ENCODE peak calls at places on chromosomes 3 and 15, in four cellular contexts. One of them, this sample, is unnamed.

GRCh38 chr3:144129536-144130214 is 158.1 kb downstream of the DIPK2A start:
- DNase-seq in pancreas: no peak
- DNase-seq in A673: no peak
- DNase-seq in SJSA1: no peak
- DNase-seq in this sample: no peak

GRCh38 chr15:41286665-41287333 is 45.6 kb downstream of the OIP5 start:
- DNase-seq in pancreas: no peak
- DNase-seq in A673: no peak
- DNase-seq in SJSA1: no peak
- DNase-seq in this sample: no peak

GRCh38 chr3:17194116-17194515 is 309.4 kb downstream of the PLCL2 start:
- DNase-seq in pancreas: no peak
- DNase-seq in A673: no peak
- DNase-seq in SJSA1: no peak
- DNase-seq in this sample: no peak

GRCh38 chr3:51779137-51779536 is at the start of gene IQCF6:
- DNase-seq in pancreas: no peak
- DNase-seq in A673: no peak
- DNase-seq in SJSA1: no peak
- DNase-seq in this sample: no peak

GRCh38 chr15:66389098-66389858 is 2.6 kb downstream of the MAP2K1 start:
- DNase-seq in pancreas: no peak
- DNase-seq in A673: no peak
- DNase-seq in SJSA1: no peak
- DNase-seq in this sample: no peak

GRCh38 chr3:133840055-133840737 is 34.6 kb downstream of the SRPRB start:
- DNase-seq in pancreas: no peak
- DNase-seq in A673: no peak
- DNase-seq in SJSA1: no peak
- DNase-seq in this sample: no peak

GRCh38 chr15:41942886-41943285 is 29.5 kb downstream of the EHD4 start:
- DNase-seq in pancreas: no peak
- DNase-seq in A673: no peak
- DNase-seq in SJSA1: no peak
- DNase-seq in this sample: peak; percentile 33

GRCh38 chr3:53044371-53045106 is 1.3 kb downstream of the SFMBT1 start:
- DNase-seq in pancreas: peak; percentile 39
- DNase-seq in A673: peak; percentile 12
- DNase-seq in SJSA1: no peak
- DNase-seq in this sample: peak; percentile 76

GRCh38 chr15:78103406-78104118 is 11.2 kb downstream of the SH2D7 start:
- DNase-seq in pancreas: no peak
- DNase-seq in A673: no peak
- DNase-seq in SJSA1: no peak
- DNase-seq in this sample: no peak

GRCh38 chr3:60178931-60179653 is 1072.2 kb downstream of the FHIT start:
- DNase-seq in pancreas: no peak
- DNase-seq in A673: no peak
- DNase-seq in SJSA1: no peak
- DNase-seq in this sample: no peak

GRCh38 chr3:18159681-18160080 is 265.5 kb downstream of the SATB1 start:
- DNase-seq in pancreas: no peak
- DNase-seq in A673: no peak
- DNase-seq in SJSA1: no peak
- DNase-seq in this sample: no peak

GRCh38 chr3:183830187-183830586 is 4.8 kb upstream of the MAP6D1 start:
- DNase-seq in pancreas: no peak
- DNase-seq in A673: no peak
- DNase-seq in SJSA1: no peak
- DNase-seq in this sample: no peak

GRCh38 chr3:21390136-21390535 is 360.9 kb downstream of the ZNF385D start:
- DNase-seq in pancreas: no peak
- DNase-seq in A673: no peak
- DNase-seq in SJSA1: no peak
- DNase-seq in this sample: no peak

GRCh38 chr15:28975766-28976179 is 90.0 kb downstream of the APBA2 start:
- DNase-seq in pancreas: peak; percentile 39
- DNase-seq in A673: peak; percentile 55
- DNase-seq in SJSA1: no peak
- DNase-seq in this sample: peak; percentile 83

GRCh38 chr3:182618085-182618732 is 175.1 kb upstream of the ATP11B start:
- DNase-seq in pancreas: no peak
- DNase-seq in A673: peak; percentile 66
- DNase-seq in SJSA1: no peak
- DNase-seq in this sample: no peak

GRCh38 chr3:136698361-136698760 is 53.8 kb downstream of the STAG1 start:
- DNase-seq in pancreas: no peak
- DNase-seq in A673: no peak
- DNase-seq in SJSA1: no peak
- DNase-seq in this sample: no peak

GRCh38 chr15:48617619-48618018 is 27.9 kb downstream of the FBN1 start:
- DNase-seq in pancreas: no peak
- DNase-seq in A673: no peak
- DNase-seq in SJSA1: no peak
- DNase-seq in this sample: no peak

GRCh38 chr3:43014216-43014615 is 35.1 kb downstream of the GASK1A start:
- DNase-seq in pancreas: no peak
- DNase-seq in A673: no peak
- DNase-seq in SJSA1: no peak
- DNase-seq in this sample: no peak
- H3K4me3 ChIP-seq in pancreas: no peak overlapping the region
- H3K4me3 ChIP-seq in A673: no peak overlapping the region
- H3K4me3 ChIP-seq in SJSA1: no peak overlapping the region
- H3K4me3 ChIP-seq in this sample: no peak overlapping the region

GRCh38 chr3:99644741-99645140 is 6.3 kb downstream of the COL8A1 start:
- DNase-seq in pancreas: no peak
- DNase-seq in A673: no peak
- DNase-seq in SJSA1: no peak
- DNase-seq in this sample: no peak

GRCh38 chr3:99644017-99644416 is 5.6 kb downstream of the COL8A1 start:
- DNase-seq in pancreas: no peak
- DNase-seq in A673: no peak
- DNase-seq in SJSA1: no peak
- DNase-seq in this sample: no peak

GRCh38 chr3:99646107-99646435 is 7.7 kb downstream of the COL8A1 start:
- DNase-seq in pancreas: no peak
- DNase-seq in A673: peak; percentile 22
- DNase-seq in SJSA1: no peak
- DNase-seq in this sample: no peak

GRCh38 chr3:99647081-99647480 is 8.7 kb downstream of the COL8A1 start:
- DNase-seq in pancreas: no peak
- DNase-seq in A673: peak; percentile 54
- DNase-seq in SJSA1: no peak
- DNase-seq in this sample: no peak

GRCh38 chr3:99645277-99646106 is 7.1 kb downstream of the COL8A1 start:
- DNase-seq in pancreas: no peak
- DNase-seq in A673: peak; percentile 69
- DNase-seq in SJSA1: no peak
- DNase-seq in this sample: peak; percentile 72
- H3K4me3 ChIP-seq in pancreas: no peak overlapping the region
- H3K4me3 ChIP-seq in A673: no peak overlapping the region
- H3K4me3 ChIP-seq in SJSA1: no peak overlapping the region
- H3K4me3 ChIP-seq in this sample: no peak overlapping the region

GRCh38 chr3:71576966-71577459 is 6.5 kb downstream of the FOXP1 start:
- DNase-seq in pancreas: no peak
- DNase-seq in A673: no peak
- DNase-seq in SJSA1: no peak
- DNase-seq in this sample: no peak

GRCh38 chr3:71579301-71579933 is 4.1 kb downstream of the FOXP1 start:
- DNase-seq in pancreas: no peak
- DNase-seq in A673: no peak
- DNase-seq in SJSA1: no peak
- DNase-seq in this sample: no peak

GRCh38 chr3:71580636-71581215 is 2.8 kb downstream of the FOXP1 start:
- DNase-seq in pancreas: no peak
- DNase-seq in A673: no peak
- DNase-seq in SJSA1: no peak
- DNase-seq in this sample: no peak

GRCh38 chr3:71579934-71580318 is 3.6 kb downstream of the FOXP1 start:
- DNase-seq in pancreas: peak; percentile 33
- DNase-seq in A673: peak; percentile 1
- DNase-seq in SJSA1: no peak
- DNase-seq in this sample: no peak

GRCh38 chr3:71578045-71578730 is 5.3 kb downstream of the FOXP1 start:
- DNase-seq in pancreas: no peak
- DNase-seq in A673: no peak
- DNase-seq in SJSA1: no peak
- DNase-seq in this sample: no peak
- H3K4me3 ChIP-seq in pancreas: peak overlapping the region; percentile 2
- H3K4me3 ChIP-seq in A673: no peak overlapping the region
- H3K4me3 ChIP-seq in SJSA1: no peak overlapping the region
- H3K4me3 ChIP-seq in this sample: no peak overlapping the region

GRCh38 chr3:47825590-47825989 is 22.7 kb downstream of the DHX30 start:
- DNase-seq in pancreas: no peak
- DNase-seq in A673: no peak
- DNase-seq in SJSA1: no peak
- DNase-seq in this sample: peak; percentile 55
- H3K4me3 ChIP-seq in pancreas: peak overlapping the region; percentile 91
- H3K4me3 ChIP-seq in A673: peak overlapping the region; percentile 81
- H3K4me3 ChIP-seq in SJSA1: peak overlapping the region; percentile 96
- H3K4me3 ChIP-seq in this sample: peak overlapping the region; percentile 90

GRCh38 chr3:158120330-158120729 is 10.4 kb downstream of the RSRC1 start:
- DNase-seq in pancreas: no peak
- DNase-seq in A673: no peak
- DNase-seq in SJSA1: no peak
- DNase-seq in this sample: no peak
- H3K4me3 ChIP-seq in pancreas: no peak overlapping the region
- H3K4me3 ChIP-seq in A673: no peak overlapping the region
- H3K4me3 ChIP-seq in SJSA1: no peak overlapping the region
- H3K4me3 ChIP-seq in this sample: no peak overlapping the region

GRCh38 chr3:114664006-114664405 is 370.2 kb downstream of the TIGIT start:
- DNase-seq in pancreas: no peak
- DNase-seq in A673: no peak
- DNase-seq in SJSA1: no peak
- DNase-seq in this sample: no peak

GRCh38 chr3:114668099-114668498 is 374.3 kb downstream of the TIGIT start:
- DNase-seq in pancreas: no peak
- DNase-seq in A673: no peak
- DNase-seq in SJSA1: no peak
- DNase-seq in this sample: no peak

GRCh38 chr3:114671741-114672510 is 378.1 kb downstream of the TIGIT start:
- DNase-seq in pancreas: no peak
- DNase-seq in A673: no peak
- DNase-seq in SJSA1: no peak
- DNase-seq in this sample: no peak

GRCh38 chr3:114669614-114670013 is 375.8 kb downstream of the TIGIT start:
- DNase-seq in pancreas: no peak
- DNase-seq in A673: no peak
- DNase-seq in SJSA1: no peak
- DNase-seq in this sample: no peak

DNA sequence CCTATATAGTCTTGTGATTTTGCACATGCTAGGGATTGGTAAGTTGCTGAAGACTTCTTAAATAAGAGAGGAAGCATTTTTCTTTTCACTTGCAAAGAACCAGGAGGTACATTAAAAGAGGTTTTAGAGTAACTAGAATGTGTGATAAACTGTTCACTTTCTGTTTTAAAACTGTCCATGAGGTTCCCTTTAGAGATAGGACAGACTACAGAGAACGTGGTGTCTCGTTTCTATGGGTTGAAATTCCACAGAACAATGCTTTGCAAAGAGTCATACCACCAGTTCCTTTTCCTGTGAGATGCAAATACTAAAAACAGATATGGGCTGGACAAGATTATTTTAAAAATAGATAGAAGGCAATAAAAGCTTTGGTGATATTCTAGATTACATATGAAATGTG is 372.8 kb downstream of the TIGIT start:
- DNase-seq in pancreas: no peak
- DNase-seq in A673: no peak
- DNase-seq in SJSA1: no peak
- DNase-seq in this sample: no peak
- H3K4me3 ChIP-seq in pancreas: no peak overlapping the region
- H3K4me3 ChIP-seq in A673: no peak overlapping the region
- H3K4me3 ChIP-seq in SJSA1: no peak overlapping the region
- H3K4me3 ChIP-seq in this sample: no peak overlapping the region

DNA sequence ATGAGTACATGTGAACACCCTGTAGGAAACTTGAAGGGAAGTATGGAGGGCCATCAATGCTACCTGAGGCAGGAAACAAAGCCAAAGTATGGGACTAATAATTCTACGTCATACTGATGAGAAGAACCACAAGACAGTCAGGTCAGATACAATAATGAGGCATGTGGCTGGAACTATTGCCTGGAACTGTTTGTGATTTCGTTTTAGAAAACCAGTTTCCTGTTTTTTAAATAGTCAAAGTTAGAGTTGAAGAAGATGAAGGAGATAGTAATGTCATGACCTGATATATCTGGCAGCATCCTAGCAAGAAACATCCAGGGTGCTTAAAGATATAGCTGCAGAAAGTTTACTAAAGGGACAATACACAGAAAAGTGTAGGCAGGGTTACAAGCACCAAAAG is 302.3 kb upstream of the STT3B start:
- DNase-seq in pancreas: no peak
- DNase-seq in A673: no peak
- DNase-seq in SJSA1: no peak
- DNase-seq in this sample: no peak
- H3K4me3 ChIP-seq in pancreas: no peak overlapping the region
- H3K4me3 ChIP-seq in A673: no peak overlapping the region
- H3K4me3 ChIP-seq in SJSA1: no peak overlapping the region
- H3K4me3 ChIP-seq in this sample: no peak overlapping the region

DNA sequence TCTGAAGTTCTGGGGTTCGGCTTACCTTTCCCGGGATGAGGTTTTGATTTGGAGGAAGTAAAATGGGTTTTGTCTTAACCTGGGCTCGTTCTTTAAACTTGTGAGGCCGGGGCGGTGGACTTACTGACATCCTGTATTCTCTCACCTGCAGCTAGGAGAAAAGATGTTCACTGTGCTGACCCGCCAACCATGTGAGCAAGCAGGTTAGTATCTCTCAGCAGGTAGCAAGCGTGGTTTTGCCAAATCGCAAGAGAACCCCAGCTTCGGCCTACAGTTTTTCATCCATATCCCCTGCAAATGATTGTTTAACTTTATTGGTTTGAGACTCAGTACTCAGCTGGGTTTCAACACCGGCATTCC is 891 bp downstream of the ENTPD3 start:
- DNase-seq in pancreas: no peak
- DNase-seq in A673: no peak
- DNase-seq in SJSA1: no peak
- DNase-seq in this sample: peak; percentile 55
- H3K4me3 ChIP-seq in pancreas: peak overlapping the region; percentile 60
- H3K4me3 ChIP-seq in A673: peak overlapping the region; percentile 35
- H3K4me3 ChIP-seq in SJSA1: no peak overlapping the region
- H3K4me3 ChIP-seq in this sample: no peak overlapping the region

This sample was measured in endodermal cell.